ENCODE peak calls at places on chromosomes 3 and 15, in seven cellular contexts. One of them, this sample, is unnamed. For H3K36me3, the result is how much of the 10 kb centered on the place peaks cover.

GRCh38 chr3:130709671-130710070 is 37.0 kb downstream of the PIK3R4 start:
- DNase-seq in Caco-2: no peak
- DNase-seq in SK-N-SH: no peak
- DNase-seq in heart left ventricle: no peak
- DNase-seq in PC-3: no peak
- DNase-seq in transverse colon: no peak
- DNase-seq in left ventricle myocardium inferior: no peak
- DNase-seq in this sample: no peak

GRCh38 chr3:142724682-142725351 is 983 bp downstream of the TRPC1 start:
- DNase-seq in Caco-2: peak
- DNase-seq in SK-N-SH: peak
- DNase-seq in heart left ventricle: peak
- DNase-seq in PC-3: peak
- DNase-seq in transverse colon: peak
- DNase-seq in left ventricle myocardium inferior: peak
- DNase-seq in this sample: peak

GRCh38 chr15:61118885-61119284 is 110.2 kb downstream of the RORA start:
- DNase-seq in Caco-2: no peak
- DNase-seq in SK-N-SH: peak
- DNase-seq in heart left ventricle: no peak
- DNase-seq in PC-3: no peak
- DNase-seq in transverse colon: no peak
- DNase-seq in left ventricle myocardium inferior: no peak
- DNase-seq in this sample: no peak

GRCh38 chr3:183844606-183845005 is 19.2 kb upstream of the MAP6D1 start:
- DNase-seq in Caco-2: no peak
- DNase-seq in SK-N-SH: no peak
- DNase-seq in heart left ventricle: no peak
- DNase-seq in PC-3: peak
- DNase-seq in transverse colon: no peak
- DNase-seq in left ventricle myocardium inferior: no peak
- DNase-seq in this sample: no peak

GRCh38 chr3:25713316-25713967 is 48.7 kb upstream of the TOP2B start:
- DNase-seq in Caco-2: no peak
- DNase-seq in SK-N-SH: no peak
- DNase-seq in heart left ventricle: no peak
- DNase-seq in PC-3: no peak
- DNase-seq in transverse colon: no peak
- DNase-seq in left ventricle myocardium inferior: no peak
- DNase-seq in this sample: no peak

GRCh38 chr3:42865256-42865655 is 10.4 kb downstream of the CYP8B1 start:
- DNase-seq in Caco-2: no peak
- DNase-seq in SK-N-SH: no peak
- DNase-seq in heart left ventricle: no peak
- DNase-seq in PC-3: no peak
- DNase-seq in transverse colon: no peak
- DNase-seq in left ventricle myocardium inferior: no peak
- DNase-seq in this sample: no peak

GRCh38 chr3:141996437-141996836 is 120.0 kb downstream of the ATP1B3 start:
- DNase-seq in Caco-2: no peak
- DNase-seq in SK-N-SH: no peak
- DNase-seq in heart left ventricle: no peak
- DNase-seq in PC-3: peak
- DNase-seq in transverse colon: no peak
- DNase-seq in left ventricle myocardium inferior: no peak
- DNase-seq in this sample: no peak

GRCh38 chr15:60554494-60554893 is 75.6 kb upstream of the ICE2 start:
- DNase-seq in Caco-2: no peak
- DNase-seq in SK-N-SH: no peak
- DNase-seq in heart left ventricle: no peak
- DNase-seq in PC-3: no peak
- DNase-seq in transverse colon: no peak
- DNase-seq in left ventricle myocardium inferior: no peak
- DNase-seq in this sample: no peak

GRCh38 chr3:18499256-18499655 is 74.1 kb upstream of the SATB1 start:
- DNase-seq in Caco-2: no peak
- DNase-seq in SK-N-SH: no peak
- DNase-seq in heart left ventricle: no peak
- DNase-seq in PC-3: no peak
- DNase-seq in transverse colon: no peak
- DNase-seq in left ventricle myocardium inferior: no peak
- DNase-seq in this sample: no peak

GRCh38 chr15:64224508-64224907 is 61.7 kb upstream of the PPIB start:
- DNase-seq in Caco-2: no peak
- DNase-seq in SK-N-SH: peak
- DNase-seq in heart left ventricle: peak
- DNase-seq in PC-3: no peak
- DNase-seq in transverse colon: no peak
- DNase-seq in left ventricle myocardium inferior: no peak
- DNase-seq in this sample: peak

GRCh38 chr3:128491900-128492352 is 1.1 kb downstream of the GATA2 start:
- DNase-seq in Caco-2: no peak
- DNase-seq in SK-N-SH: no peak
- DNase-seq in heart left ventricle: no peak
- DNase-seq in PC-3: no peak
- DNase-seq in transverse colon: no peak
- DNase-seq in left ventricle myocardium inferior: no peak
- DNase-seq in this sample: no peak

GRCh38 chr3:172096881-172097420 is 57.6 kb downstream of the FNDC3B start:
- DNase-seq in Caco-2: peak
- DNase-seq in SK-N-SH: no peak
- DNase-seq in heart left ventricle: no peak
- DNase-seq in PC-3: peak
- DNase-seq in transverse colon: no peak
- DNase-seq in left ventricle myocardium inferior: no peak
- DNase-seq in this sample: no peak

GRCh38 chr3:24830230-24831152 is 335.8 kb upstream of the THRB start:
- DNase-seq in Caco-2: no peak
- DNase-seq in SK-N-SH: peak
- DNase-seq in heart left ventricle: no peak
- DNase-seq in PC-3: no peak
- DNase-seq in transverse colon: peak
- DNase-seq in left ventricle myocardium inferior: no peak
- DNase-seq in this sample: no peak

GRCh38 chr3:133591271-133591742 is 17.8 kb downstream of the CDV3 start:
- DNase-seq in Caco-2: peak
- DNase-seq in SK-N-SH: no peak
- DNase-seq in heart left ventricle: no peak
- DNase-seq in PC-3: peak
- DNase-seq in transverse colon: no peak
- DNase-seq in left ventricle myocardium inferior: no peak
- DNase-seq in this sample: no peak

GRCh38 chr3:114081022-114081421 is 24.5 kb downstream of the QTRT2 start:
- DNase-seq in Caco-2: no peak
- DNase-seq in SK-N-SH: no peak
- DNase-seq in heart left ventricle: no peak
- DNase-seq in PC-3: no peak
- DNase-seq in transverse colon: no peak
- DNase-seq in left ventricle myocardium inferior: no peak
- DNase-seq in this sample: no peak
- H3K36me3 ChIP-seq in Caco-2: under half
- H3K36me3 ChIP-seq in SK-N-SH: under half
- H3K36me3 ChIP-seq in heart left ventricle: under half
- H3K36me3 ChIP-seq in PC-3: half or more
- H3K36me3 ChIP-seq in transverse colon: under half
- H3K36me3 ChIP-seq in left ventricle myocardium inferior: half or more
- H3K36me3 ChIP-seq in this sample: under half

DNA sequence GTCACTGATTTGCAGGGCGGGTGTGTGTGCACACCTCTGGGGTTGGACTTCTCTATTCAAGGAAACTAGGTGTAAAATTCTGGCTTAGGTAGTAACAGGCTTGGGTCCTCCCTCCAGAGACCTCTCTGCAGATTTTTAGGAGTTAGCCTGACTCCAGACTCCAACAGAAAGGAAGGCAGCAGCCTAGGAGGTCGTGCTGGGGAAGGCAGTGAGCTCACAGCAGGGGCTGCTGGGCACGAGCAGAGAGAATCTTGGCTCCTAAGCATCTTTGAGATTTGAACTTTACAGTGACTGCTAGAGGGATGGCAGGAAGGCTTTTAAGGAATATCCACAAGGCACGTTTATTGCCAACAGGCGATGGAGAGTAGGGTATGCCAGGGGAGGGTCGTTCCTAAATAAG is 612.6 kb downstream of the FOXP1 start:
- DNase-seq in Caco-2: no peak
- DNase-seq in SK-N-SH: no peak
- DNase-seq in heart left ventricle: no peak
- DNase-seq in PC-3: no peak
- DNase-seq in transverse colon: no peak
- DNase-seq in left ventricle myocardium inferior: no peak
- DNase-seq in this sample: no peak
- H3K36me3 ChIP-seq in Caco-2: under half
- H3K36me3 ChIP-seq in SK-N-SH: half or more
- H3K36me3 ChIP-seq in heart left ventricle: half or more
- H3K36me3 ChIP-seq in PC-3: under half
- H3K36me3 ChIP-seq in transverse colon: under half
- H3K36me3 ChIP-seq in left ventricle myocardium inferior: half or more
- H3K36me3 ChIP-seq in this sample: under half

GRCh38 chr15:42232606-42233005 is 24.5 kb upstream of the VPS39 start:
- DNase-seq in Caco-2: no peak
- DNase-seq in SK-N-SH: no peak
- DNase-seq in heart left ventricle: no peak
- DNase-seq in PC-3: no peak
- DNase-seq in transverse colon: no peak
- DNase-seq in left ventricle myocardium inferior: no peak
- DNase-seq in this sample: no peak

GRCh38 chr15:42228036-42228435 is 19.9 kb upstream of the VPS39 start:
- DNase-seq in Caco-2: no peak
- DNase-seq in SK-N-SH: no peak
- DNase-seq in heart left ventricle: no peak
- DNase-seq in PC-3: no peak
- DNase-seq in transverse colon: no peak
- DNase-seq in left ventricle myocardium inferior: no peak
- DNase-seq in this sample: no peak

GRCh38 chr15:42226648-42227047 is 18.5 kb upstream of the VPS39 start:
- DNase-seq in Caco-2: no peak
- DNase-seq in SK-N-SH: no peak
- DNase-seq in heart left ventricle: no peak
- DNase-seq in PC-3: no peak
- DNase-seq in transverse colon: no peak
- DNase-seq in left ventricle myocardium inferior: no peak
- DNase-seq in this sample: no peak
- H3K36me3 ChIP-seq in Caco-2: under half
- H3K36me3 ChIP-seq in SK-N-SH: half or more
- H3K36me3 ChIP-seq in heart left ventricle: half or more
- H3K36me3 ChIP-seq in PC-3: under half
- H3K36me3 ChIP-seq in transverse colon: under half
- H3K36me3 ChIP-seq in left ventricle myocardium inferior: half or more
- H3K36me3 ChIP-seq in this sample: half or more

GRCh38 chr15:70053703-70054229 is 44.0 kb downstream of the TLE3 start:
- DNase-seq in Caco-2: no peak
- DNase-seq in SK-N-SH: no peak
- DNase-seq in heart left ventricle: no peak
- DNase-seq in PC-3: no peak
- DNase-seq in transverse colon: no peak
- DNase-seq in left ventricle myocardium inferior: no peak
- DNase-seq in this sample: no peak
- H3K36me3 ChIP-seq in Caco-2: under half
- H3K36me3 ChIP-seq in SK-N-SH: half or more
- H3K36me3 ChIP-seq in heart left ventricle: half or more
- H3K36me3 ChIP-seq in PC-3: under half
- H3K36me3 ChIP-seq in transverse colon: under half
- H3K36me3 ChIP-seq in left ventricle myocardium inferior: half or more
- H3K36me3 ChIP-seq in this sample: half or more

GRCh38 chr15:66494262-66494661 is 3.3 kb downstream of the SNAPC5 start:
- DNase-seq in Caco-2: no peak
- DNase-seq in SK-N-SH: no peak
- DNase-seq in heart left ventricle: no peak
- DNase-seq in PC-3: no peak
- DNase-seq in transverse colon: no peak
- DNase-seq in left ventricle myocardium inferior: no peak
- DNase-seq in this sample: no peak

GRCh38 chr15:66497502-66498455 is at the start of gene SNAPC5:
- DNase-seq in Caco-2: peak
- DNase-seq in SK-N-SH: peak
- DNase-seq in heart left ventricle: peak
- DNase-seq in PC-3: peak
- DNase-seq in transverse colon: peak
- DNase-seq in left ventricle myocardium inferior: peak
- DNase-seq in this sample: peak

GRCh38 chr15:66491846-66492245 is 5.7 kb downstream of the SNAPC5 start:
- DNase-seq in Caco-2: no peak
- DNase-seq in SK-N-SH: no peak
- DNase-seq in heart left ventricle: no peak
- DNase-seq in PC-3: no peak
- DNase-seq in transverse colon: no peak
- DNase-seq in left ventricle myocardium inferior: no peak
- DNase-seq in this sample: no peak

GRCh38 chr15:66498501-66499386 is 1.2 kb upstream of the SNAPC5 start:
- DNase-seq in Caco-2: peak
- DNase-seq in SK-N-SH: peak
- DNase-seq in heart left ventricle: no peak
- DNase-seq in PC-3: peak
- DNase-seq in transverse colon: no peak
- DNase-seq in left ventricle myocardium inferior: no peak
- DNase-seq in this sample: no peak

GRCh38 chr15:66496951-66497501 is 536 bp downstream of the SNAPC5 start:
- DNase-seq in Caco-2: no peak
- DNase-seq in SK-N-SH: no peak
- DNase-seq in heart left ventricle: no peak
- DNase-seq in PC-3: no peak
- DNase-seq in transverse colon: peak
- DNase-seq in left ventricle myocardium inferior: no peak
- DNase-seq in this sample: no peak
- H3K36me3 ChIP-seq in Caco-2: under half
- H3K36me3 ChIP-seq in SK-N-SH: half or more
- H3K36me3 ChIP-seq in heart left ventricle: half or more
- H3K36me3 ChIP-seq in PC-3: under half
- H3K36me3 ChIP-seq in transverse colon: under half
- H3K36me3 ChIP-seq in left ventricle myocardium inferior: half or more
- H3K36me3 ChIP-seq in this sample: half or more

GRCh38 chr15:41411031-41411430 is 5.9 kb upstream of the RTF1 start:
- DNase-seq in Caco-2: no peak
- DNase-seq in SK-N-SH: no peak
- DNase-seq in heart left ventricle: no peak
- DNase-seq in PC-3: no peak
- DNase-seq in transverse colon: no peak
- DNase-seq in left ventricle myocardium inferior: no peak
- DNase-seq in this sample: no peak
- H3K36me3 ChIP-seq in Caco-2: under half
- H3K36me3 ChIP-seq in SK-N-SH: under half
- H3K36me3 ChIP-seq in heart left ventricle: under half
- H3K36me3 ChIP-seq in PC-3: under half
- H3K36me3 ChIP-seq in transverse colon: under half
- H3K36me3 ChIP-seq in left ventricle myocardium inferior: under half
- H3K36me3 ChIP-seq in this sample: under half

GRCh38 chr3:121514496-121514895 is 31.3 kb downstream of the POLQ start:
- DNase-seq in Caco-2: no peak
- DNase-seq in SK-N-SH: no peak
- DNase-seq in heart left ventricle: no peak
- DNase-seq in PC-3: no peak
- DNase-seq in transverse colon: no peak
- DNase-seq in left ventricle myocardium inferior: no peak
- DNase-seq in this sample: no peak
- H3K36me3 ChIP-seq in Caco-2: under half
- H3K36me3 ChIP-seq in SK-N-SH: under half
- H3K36me3 ChIP-seq in heart left ventricle: under half
- H3K36me3 ChIP-seq in PC-3: under half
- H3K36me3 ChIP-seq in transverse colon: under half
- H3K36me3 ChIP-seq in left ventricle myocardium inferior: under half
- H3K36me3 ChIP-seq in this sample: under half